ENCODE peak calls at places on chromosomes 16 and 17, in five cellular contexts. Q is left ventricle myocardium inferior, D is tibial nerve, E is breast epithelium, V is ovary. W is an unnamed sample.

GRCh38 chr17:32634167-32634566 is 147.4 kb downstream of the CDK5R1 start:
- DNase-seq in E (no peak), Q (no peak), V (no peak), D (no peak), W (no peak)

GRCh38 chr16:31106509-31107464 is 1.4 kb upstream of the BCKDK start:
- DNase-seq in V (no peak), E (no peak), Q (no peak), D (no peak), W (no peak)

GRCh38 chr17:77363821-77364361 is 223.1 kb downstream of the SEC14L1 start:
- DNase-seq in E (no peak), Q (peak; percentile 67), D (no peak), V (peak; percentile 82), W (peak; percentile 75)

GRCh38 chr16:53545433-53545832 is 42.4 kb upstream of the AKTIP start:
- DNase-seq in D (no peak), E (no peak), V (no peak), Q (no peak), W (no peak)

GRCh38 chr17:57245786-57246185 is 10.5 kb upstream of the MSI2 start:
- DNase-seq in V (peak; percentile 28), Q (no peak), D (no peak), E (no peak), W (no peak)

GRCh38 chr16:4591706-4592470 is 22.8 kb downstream of the UBALD1 start:
- DNase-seq in Q (no peak), E (no peak), D (no peak), V (no peak), W (no peak)

GRCh38 chr17:55152236-55152635 is 112.5 kb upstream of the HLF start:
- DNase-seq in Q (no peak), V (no peak), E (no peak), D (no peak), W (no peak)

GRCh38 chr17:12485361-12485911 is 180.3 kb upstream of the MYOCD start:
- DNase-seq in D (no peak), E (no peak), Q (no peak), V (no peak), W (no peak)

GRCh38 chr16:5490499-5490898 is 392.9 kb upstream of the EEF2KMT start:
- DNase-seq in D (no peak), V (no peak), Q (no peak), E (no peak), W (no peak)

GRCh38 chr17:12230411-12230810 is 209.7 kb downstream of the MAP2K4 start:
- DNase-seq in D (no peak), Q (no peak), E (no peak), V (no peak), W (no peak)

GRCh38 chr17:43753488-43754129 is 5.0 kb downstream of the SOST start:
- DNase-seq in Q (no peak), E (no peak), D (no peak), V (no peak), W (no peak)

GRCh38 chr17:76383645-76384221 is 676 bp upstream of the SPHK1 start:
- DNase-seq in E (no peak), Q (peak; percentile 56), V (no peak), D (peak; percentile 20), W (peak; percentile 42)

GRCh38 chr17:73043686-73044581 is 48.6 kb downstream of the SLC39A11 start:
- DNase-seq in Q (no peak), D (no peak), E (no peak), V (no peak), W (no peak)

GRCh38 chr16:17590711-17591654 is 120.2 kb upstream of the XYLT1 start:
- DNase-seq in D (no peak), V (no peak), E (no peak), Q (no peak), W (no peak)

GRCh38 chr17:29054835-29055234 is 11.9 kb downstream of the PIPOX start:
- DNase-seq in Q (no peak), V (no peak), D (no peak), E (no peak), W (no peak)

GRCh38 chr16:88714420-88715302 is 8.4 kb downstream of the CTU2 start:
- DNase-seq in E (no peak), V (no peak), Q (no peak), D (no peak), W (no peak)

GRCh38 chr16:53821487-53821886 is 117.5 kb downstream of the FTO start:
- DNase-seq in V (no peak), E (no peak), D (no peak), Q (no peak), W (no peak)

GRCh38 chr16:72878301-72879269 is 169.3 kb downstream of the ZFHX3 start:
- DNase-seq in E (no peak), V (no peak), Q (no peak), D (no peak), W (no peak)

GRCh38 chr16:74199066-74199841 is 97.4 kb upstream of the PSMD7 start:
- DNase-seq in E (no peak), V (no peak), D (no peak), Q (no peak), W (no peak)

GRCh38 chr17:52035336-52035915 is 123.1 kb downstream of the CA10 start:
- DNase-seq in V (no peak), E (no peak), Q (no peak), D (no peak), W (no peak)

GRCh38 chr16:1877089-1877488 is 5.1 kb upstream of the MEIOB start:
- DNase-seq in Q (no peak), E (no peak), V (no peak), D (no peak), W (no peak)

GRCh38 chr17:43917348-43918025 is 10.2 kb upstream of the MPP2 start:
- DNase-seq in E (no peak), Q (peak; percentile 43), D (no peak), V (no peak), W (peak; percentile 35)

GRCh38 chr16:89006036-89006752 is 29.2 kb upstream of the CBFA2T3 start:
- DNase-seq in Q (no peak), D (no peak), E (no peak), V (no peak), W (no peak)

GRCh38 chr16:12239953-12240485 is 263.5 kb downstream of the SNX29 start:
- DNase-seq in D (no peak), V (no peak), E (no peak), Q (no peak), W (no peak)

GRCh38 chr17:7848131-7848579 is 6.7 kb upstream of the TMEM88 start:
- DNase-seq in V (no peak), E (no peak), Q (no peak), D (no peak), W (no peak)

GRCh38 chr16:52912565-52913173 is 140.0 kb downstream of the CHD9NB start:
- DNase-seq in E (peak; percentile 64), Q (peak; percentile 34), V (no peak), D (peak; percentile 38), W (no peak)

GRCh38 chr17:83074696-83075223 is 4.6 kb upstream of the METRNL start:
- DNase-seq in Q (no peak), D (no peak), E (no peak), V (no peak), W (no peak)

GRCh38 chr17:83075270-83075880 is 4.0 kb upstream of the METRNL start:
- DNase-seq in D (no peak), V (no peak), E (no peak), Q (no peak), W (no peak)

GRCh38 chr17:83071966-83072562 is 7.3 kb upstream of the METRNL start:
- DNase-seq in Q (no peak), E (no peak), D (no peak), V (no peak), W (no peak)

GRCh38 chr17:83072600-83073358 is 6.6 kb upstream of the METRNL start:
- DNase-seq in E (no peak), V (no peak), Q (no peak), D (no peak), W (no peak)

GRCh38 chr17:83073389-83074063 is 5.9 kb upstream of the METRNL start:
- DNase-seq in V (no peak), Q (peak; percentile 52), E (no peak), D (no peak), W (no peak)
- H3K27me3 ChIP-seq in V (no peaks in the 10 kb centered on the region), Q (no peaks in the 10 kb centered on the region), E (no peaks in the 10 kb centered on the region), D (no peaks in the 10 kb centered on the region), W (no peaks in the 10 kb centered on the region)

DNA sequence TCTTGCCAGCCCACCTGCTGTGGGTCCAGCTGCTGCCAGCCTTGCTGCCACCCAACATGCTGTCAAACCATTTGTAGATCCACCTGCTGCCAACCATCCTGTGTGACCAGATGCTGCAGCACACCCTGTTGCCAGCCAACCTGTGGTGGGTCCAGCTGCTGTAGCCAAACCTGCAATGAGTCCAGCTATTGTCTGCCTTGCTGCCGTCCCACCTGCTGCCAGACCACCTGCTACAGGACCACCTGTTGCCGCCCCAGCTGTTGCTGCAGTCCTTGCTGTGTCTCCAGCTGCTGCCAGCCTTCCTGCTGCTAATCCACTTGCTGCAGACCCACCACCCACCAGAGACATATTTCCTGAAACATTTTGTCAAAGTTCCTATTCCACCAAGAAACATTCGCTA is 641 bp downstream of the KRTAP9-1 start:
- DNase-seq in Q (no peak), D (no peak), E (no peak), V (no peak), W (no peak)
- H3K27me3 ChIP-seq in Q (peaks cover 62% of the 10 kb centered on the region), D (no peaks in the 10 kb centered on the region), E (no peaks in the 10 kb centered on the region), V (no peaks in the 10 kb centered on the region), W (no peaks in the 10 kb centered on the region)

DNA sequence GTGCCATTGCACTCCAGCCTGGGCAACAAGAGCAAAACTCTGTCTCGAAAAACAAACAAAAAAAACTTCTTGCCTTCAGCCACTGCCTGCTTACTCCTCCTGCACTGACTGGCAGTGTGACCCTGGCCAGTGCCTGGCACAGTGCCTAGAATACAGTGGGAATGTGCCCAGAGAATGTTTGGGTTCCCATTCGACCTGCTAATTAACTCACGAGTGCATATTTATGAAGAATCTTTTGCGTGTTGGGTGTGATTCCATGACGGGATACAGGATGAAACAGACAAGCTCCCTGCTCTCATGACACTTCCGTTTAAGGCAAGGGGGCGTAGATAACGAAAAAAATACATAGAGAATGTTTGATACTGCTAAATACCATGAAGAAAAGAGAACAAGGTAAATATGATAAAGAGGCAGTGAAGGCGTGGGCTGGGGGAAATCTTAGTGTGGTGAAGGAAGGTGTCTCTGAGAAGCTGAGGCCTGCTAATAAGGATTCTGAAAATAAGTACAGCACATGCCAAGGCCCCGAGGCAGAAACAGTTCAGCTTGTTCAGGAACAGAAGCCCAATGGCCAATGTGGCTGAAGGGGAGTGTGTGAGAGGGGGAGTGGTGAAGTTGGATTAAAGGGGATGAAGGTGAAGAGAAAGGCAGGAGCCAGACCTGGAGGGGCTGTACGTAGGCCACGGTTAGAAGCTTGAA is 4.3 kb downstream of the ABI3 start:
- DNase-seq in E (peak; percentile 75), D (no peak), Q (no peak), V (no peak), W (no peak)
- H3K27me3 ChIP-seq in E (peaks cover 5% of the 10 kb centered on the region), D (peaks cover 27% of the 10 kb centered on the region), Q (peaks cover 38% of the 10 kb centered on the region), V (no peaks in the 10 kb centered on the region), W (no peaks in the 10 kb centered on the region)

DNA sequence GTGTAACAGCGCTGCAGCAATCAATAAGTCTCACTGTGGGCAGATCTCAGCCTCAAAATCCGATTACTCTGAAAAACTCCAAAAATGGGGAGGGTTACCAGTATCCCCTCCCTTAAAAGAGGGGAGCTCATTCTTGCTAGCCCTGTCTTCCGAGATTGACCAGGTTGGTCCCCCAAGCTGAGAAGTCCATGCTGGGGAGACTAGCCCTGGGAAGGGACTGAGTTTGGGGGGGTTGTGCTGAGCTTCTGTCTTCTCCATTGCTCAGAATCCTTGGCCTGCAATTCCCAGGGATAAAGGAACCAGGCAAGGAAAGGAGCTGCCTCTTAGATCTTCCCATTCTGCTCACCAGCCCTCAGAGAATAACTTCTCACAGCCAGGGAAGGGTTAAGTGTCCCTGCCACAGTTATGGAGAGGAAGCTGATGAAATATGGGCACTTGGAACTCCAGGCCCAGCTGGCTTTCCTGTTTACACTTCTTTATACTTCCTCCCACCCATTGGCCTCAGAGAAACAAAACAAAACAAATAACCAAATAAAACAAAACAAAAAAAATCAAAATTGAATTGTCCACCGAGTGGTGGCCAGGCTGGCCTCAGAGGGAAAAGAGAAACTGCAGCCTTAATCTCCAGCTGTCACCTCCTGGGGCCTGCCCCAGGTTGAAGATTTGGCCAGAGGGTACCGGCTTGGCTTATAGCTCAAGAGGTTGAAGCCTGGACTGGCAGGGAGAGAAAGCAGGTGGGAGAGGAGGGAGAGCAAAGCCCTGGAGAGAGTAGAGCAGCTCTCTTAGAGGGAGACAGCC is 2.6 kb downstream of the HOXB3 start:
- DNase-seq in D (no peak), Q (no peak), E (no peak), V (no peak), W (no peak)
- H3K27me3 ChIP-seq in D (peaks cover 100% of the 10 kb centered on the region), Q (peaks cover 100% of the 10 kb centered on the region), E (no peaks in the 10 kb centered on the region), V (no peaks in the 10 kb centered on the region), W (peaks cover 43% of the 10 kb centered on the region)